ENCODE peak calls at places on chromosomes 11 and 22, in seven cellular contexts. W is psoas muscle, C is HCT116, I is GM23338, U is astrocyte of the cerebellum, M is lower leg skin, G is MM.1S. L is an unnamed sample.

GRCh38 chr11:42338056-42338455 is 878.6 kb upstream of the LRRC4C start:
- DNase-seq in W (no peak), C (no peak), I (no peak), U (no peak), M (no peak), G (no peak), L (no peak)

GRCh38 chr11:126416542-126417090 is 61.1 kb downstream of the ST3GAL4 start:
- DNase-seq in W (peak; percentile 95), C (no peak), I (peak; percentile 91), U (peak; percentile 34), M (peak; percentile 97), G (peak; percentile 22), L (peak; percentile 93)

GRCh38 chr11:99368579-99368978 is 347.8 kb downstream of the CNTN5 start:
- DNase-seq in W (no peak), C (no peak), I (no peak), U (peak; percentile 24), M (no peak), G (no peak), L (no peak)

GRCh38 chr22:47041201-47042115 is 279.0 kb downstream of the TBC1D22A start:
- DNase-seq in W (peak; percentile 37), C (no peak), I (no peak), U (no peak), M (no peak), G (no peak), L (no peak)

GRCh38 chr11:3674189-3674588 is 3.0 kb upstream of the CHRNA10 start:
- DNase-seq in W (no peak), C (no peak), I (no peak), U (peak; percentile 71), M (no peak), G (no peak), L (no peak)

GRCh38 chr11:101860694-101861371 is 54.0 kb upstream of the CEP126 start:
- DNase-seq in W (no peak), C (peak; percentile 57), I (peak; percentile 88), U (peak; percentile 59), M (peak; percentile 85), G (peak; percentile 62), L (peak; percentile 28)

GRCh38 chr11:44784784-44785183 is 58.0 kb downstream of the TSPAN18 start:
- DNase-seq in W (no peak), C (no peak), I (no peak), U (no peak), M (no peak), G (no peak), L (no peak)

GRCh38 chr11:36023922-36024321 is 80.1 kb downstream of the LDLRAD3 start:
- DNase-seq in W (no peak), C (no peak), I (no peak), U (no peak), M (no peak), G (no peak), L (no peak)

GRCh38 chr11:76023408-76024068 is 182.8 kb downstream of the WNT11 start:
- DNase-seq in W (no peak), C (no peak), I (no peak), U (no peak), M (no peak), G (peak; percentile 57), L (no peak)

GRCh38 chr11:70397336-70397982 is 870 bp upstream of the CTTN start:
- DNase-seq in W (no peak), C (peak; percentile 13), I (peak; percentile 44), U (peak; percentile 2), M (no peak), G (no peak), L (no peak)

GRCh38 chr11:79331251-79331901 is 109.5 kb downstream of the TENM4 start:
- DNase-seq in W (no peak), C (no peak), I (peak; percentile 2), U (no peak), M (no peak), G (no peak), L (no peak)

GRCh38 chr11:44468338-44468988 is 97.0 kb upstream of the CD82 start:
- DNase-seq in W (no peak), C (no peak), I (no peak), U (no peak), M (no peak), G (no peak), L (no peak)

GRCh38 chr11:15945726-15946125 is 410.6 kb downstream of the SOX6 start:
- DNase-seq in W (no peak), C (no peak), I (no peak), U (no peak), M (peak; percentile 58), G (no peak), L (no peak)

GRCh38 chr11:109425554-109425953 is 3.6 kb downstream of the C11orf87 start:
- DNase-seq in W (no peak), C (no peak), I (no peak), U (no peak), M (no peak), G (no peak), L (no peak)

GRCh38 chr11:2908130-2908529 is 21.1 kb downstream of the PHLDA2 start:
- DNase-seq in W (no peak), C (no peak), I (no peak), U (no peak), M (no peak), G (no peak), L (no peak)

GRCh38 chr11:16252373-16252772 is 104.0 kb downstream of the SOX6 start:
- DNase-seq in W (no peak), C (no peak), I (peak; percentile 74), U (no peak), M (no peak), G (no peak), L (no peak)

GRCh38 chr11:2086239-2087040 is 52.7 kb downstream of the IGF2 start:
- DNase-seq in W (peak; percentile 42), C (no peak), I (no peak), U (no peak), M (peak; percentile 82), G (no peak), L (no peak)

GRCh38 chr11:9851366-9851765 is 187.5 kb downstream of the SWAP70 start:
- DNase-seq in W (no peak), C (no peak), I (no peak), U (no peak), M (no peak), G (no peak), L (no peak)

GRCh38 chr11:74069146-74070046 is 60.5 kb upstream of the UCP3 start:
- DNase-seq in W (no peak), C (no peak), I (no peak), U (no peak), M (no peak), G (no peak), L (no peak)

GRCh38 chr22:32606181-32606580 is 131.6 kb downstream of the FBXO7 start:
- DNase-seq in W (no peak), C (no peak), I (no peak), U (no peak), M (no peak), G (no peak), L (no peak)

GRCh38 chr11:2567026-2567671 is 122.3 kb downstream of the KCNQ1 start:
- DNase-seq in W (peak; percentile 34), C (no peak), I (no peak), U (no peak), M (no peak), G (no peak), L (no peak)

GRCh38 chr11:57310630-57311086 is 14.1 kb downstream of the TNKS1BP1 start:
- DNase-seq in W (no peak), C (no peak), I (no peak), U (no peak), M (no peak), G (no peak), L (no peak)

GRCh38 chr11:69094111-69094914 is 45.6 kb downstream of the TPCN2 start:
- DNase-seq in W (no peak), C (no peak), I (no peak), U (no peak), M (no peak), G (no peak), L (no peak)

DNA sequence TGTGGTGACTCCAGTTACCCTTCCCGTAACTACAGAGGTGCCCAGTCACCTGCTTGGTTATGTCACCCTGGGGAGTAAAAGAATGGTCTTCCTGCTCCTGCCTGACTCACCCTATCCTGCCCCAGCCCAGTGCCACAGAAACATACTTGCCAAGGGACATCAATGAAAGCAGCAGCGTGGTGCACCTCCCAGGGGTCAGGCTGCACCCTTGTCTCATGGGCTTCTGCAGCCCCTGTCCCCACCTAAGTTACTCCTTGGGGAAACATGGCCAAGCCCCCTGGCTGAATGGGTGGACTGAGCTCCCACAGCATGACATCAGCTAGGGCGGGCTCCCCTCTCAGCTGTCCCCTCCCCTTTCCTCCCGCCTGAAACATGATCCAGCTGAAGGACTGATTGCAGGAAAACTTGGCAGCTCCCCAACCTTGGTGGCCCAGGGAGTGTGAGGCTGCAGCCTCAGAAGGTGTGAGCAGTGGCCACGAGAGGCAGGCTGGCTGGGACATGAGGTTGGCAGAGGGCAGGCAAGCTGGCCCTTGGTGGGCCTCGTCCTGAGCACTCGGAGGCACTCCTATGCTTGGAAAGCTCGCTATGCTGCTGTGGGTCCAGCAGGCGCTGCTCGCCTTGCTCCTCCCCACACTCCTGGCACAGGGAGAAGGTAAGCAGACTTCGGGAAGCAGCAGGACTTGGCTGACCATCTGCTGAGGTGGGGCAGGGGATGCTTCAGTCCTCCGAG is at the start of gene HTR3A:
- DNase-seq in W (peak; percentile 73), C (peak; percentile 69), I (peak; percentile 80), U (no peak), M (no peak), G (no peak), L (no peak)
- TF ChIP-seq CTCF in W (no peak), C (no peak), I (no peak), U (no peak), M (no peak), G (no peak), L (no peak)

DNA sequence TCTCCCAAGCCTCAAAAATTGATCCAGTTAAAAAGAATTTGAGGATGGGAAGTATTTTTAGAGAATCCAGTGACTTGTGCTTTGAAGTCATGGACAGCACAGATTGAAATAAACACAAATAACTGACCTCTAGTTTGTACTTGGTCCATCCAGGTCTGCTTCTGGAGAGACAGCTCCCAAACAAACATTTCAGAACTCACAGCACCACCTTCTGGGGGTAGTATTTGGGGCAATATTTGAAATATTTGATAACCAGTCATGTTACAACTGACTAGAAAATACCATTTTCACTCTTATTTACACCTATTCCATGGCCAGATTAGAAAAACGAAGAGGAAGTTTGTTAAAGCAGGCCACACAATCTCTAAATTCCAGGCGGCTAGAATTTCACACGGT is 56.2 kb downstream of the CTSC start:
- DNase-seq in W (no peak), C (no peak), I (no peak), U (no peak), M (no peak), G (no peak), L (no peak)
- TF ChIP-seq CTCF in W (peak; percentile 4), C (peak; percentile 2), I (peak; percentile 47), U (no peak), M (no peak), G (no peak), L (peak; percentile 16)

GRCh38 chr11:89405629-89406028 is 85.5 kb downstream of the NOX4 start:
- DNase-seq in W (no peak), C (peak; percentile 6), I (peak; percentile 68), U (no peak), M (no peak), G (peak; percentile 15), L (no peak)
- TF ChIP-seq CTCF in W (no peak), C (no peak), I (peak; percentile 45), U (peak; percentile 12), M (no peak), G (no peak), L (no peak)

GRCh38 chr11:58905716-58906547 is 33.4 kb upstream of the GLYATL1 start:
- DNase-seq in W (peak; percentile 73), C (no peak), I (peak; percentile 96), U (peak; percentile 83), M (peak; percentile 87), G (no peak), L (no peak)
- TF ChIP-seq CTCF in W (no peak), C (peak; percentile 1), I (peak; percentile 4), U (peak; percentile 66), M (no peak), G (no peak), L (no peak)

L was measured in GM13977.